ENCODE peak calls at places on chromosome 18, in eight cellular contexts. T, O, R, L, W, S, P and X are unnamed samples.

GRCh38 chr18:74604366-74604765 is 6.7 kb downstream of the ZNF407 start:
- DNase-seq in T (no peak), L (no peak), P (no peak), S (no peak), R (no peak), O (no peak), W (no peak), X (no peak)

GRCh38 chr18:58856881-58857280 is 7.8 kb upstream of the ZNF532 start:
- DNase-seq in S (no peak), P (no peak), O (peak; percentile 50), W (no peak), R (no peak), T (no peak), L (no peak), X (no peak)

GRCh38 chr18:71116535-71116934 is 827.7 kb downstream of the SOCS6 start:
- DNase-seq in W (no peak), P (no peak), S (no peak), R (no peak), T (no peak), O (no peak), L (no peak), X (no peak)

GRCh38 chr18:58788971-58789797 is 75.5 kb upstream of the ZNF532 start:
- DNase-seq in L (no peak), T (no peak), R (no peak), P (no peak), S (no peak), O (peak; percentile 97), W (no peak), X (no peak)

GRCh38 chr18:12307871-12308385 is at the start of gene TUBB6:
- DNase-seq in P (no peak), R (no peak), T (no peak), O (peak; percentile 38), W (peak; percentile 91), L (peak; percentile 90), S (peak; percentile 78), X (no peak)

GRCh38 chr18:63216911-63217311 is 102.7 kb downstream of the BCL2 start:
- DNase-seq in T (no peak), O (no peak), W (no peak), S (no peak), R (no peak), P (no peak), L (no peak), X (no peak)

GRCh38 chr18:8744656-8745055 is 39.3 kb downstream of the MTCL1 start:
- DNase-seq in P (no peak), O (no peak), S (no peak), W (no peak), R (no peak), T (no peak), L (no peak), X (no peak)

GRCh38 chr18:10009321-10010144 is 95.7 kb downstream of the VAPA start:
- DNase-seq in T (no peak), L (no peak), S (no peak), W (no peak), P (no peak), R (no peak), O (no peak), X (no peak)

GRCh38 chr18:50628543-50628905 is 68.6 kb downstream of the MAPK4 start:
- DNase-seq in W (no peak), L (no peak), O (no peak), T (no peak), P (no peak), R (no peak), S (no peak), X (no peak)

GRCh38 chr18:3998698-3999333 is 456.3 kb downstream of the DLGAP1 start:
- DNase-seq in W (peak; percentile 29), T (peak; percentile 43), L (peak; percentile 19), R (peak; percentile 34), S (peak; percentile 70), O (peak; percentile 70), P (no peak), X (no peak)

GRCh38 chr18:3603460-3604259 is 153.7 kb downstream of the TGIF1 start:
- DNase-seq in R (peak; percentile 59), S (peak; percentile 94), P (no peak), W (peak; percentile 72), L (no peak), O (peak; percentile 94), T (peak; percentile 94), X (peak; percentile 92)

GRCh38 chr18:3885209-3885792 is 435.3 kb downstream of the TGIF1 start:
- DNase-seq in S (peak; percentile 84), O (peak; percentile 48), T (peak; percentile 39), R (peak; percentile 18), W (peak; percentile 44), L (peak; percentile 24), P (no peak), X (no peak)

GRCh38 chr18:63320690-63321265 is 1.2 kb upstream of the BCL2 start:
- DNase-seq in O (peak; percentile 34), W (peak; percentile 12), R (peak; percentile 70), P (no peak), S (peak; percentile 67), L (peak; percentile 58), T (no peak), X (no peak)

GRCh38 chr18:13612111-13612997 is 114.0 kb downstream of the FAM210A start:
- DNase-seq in R (peak; percentile 79), W (no peak), L (peak; percentile 67), O (no peak), T (no peak), S (no peak), P (peak; percentile 94), X (no peak)

GRCh38 chr18:76979111-76979751 is 153.4 kb downstream of the MBP start:
- DNase-seq in S (no peak), O (no peak), L (no peak), P (no peak), R (no peak), W (no peak), T (no peak), X (no peak)

GRCh38 chr18:74196220-74197119 is 48.1 kb downstream of the TIMM21 start:
- DNase-seq in O (peak; percentile 65), L (peak; percentile 87), W (peak; percentile 70), S (peak; percentile 74), R (peak; percentile 58), P (peak; percentile 36), T (peak; percentile 42), X (peak; percentile 70)

GRCh38 chr18:9594782-9595181 is 19.6 kb downstream of the PPP4R1 start:
- DNase-seq in T (no peak), P (no peak), S (no peak), L (no peak), R (no peak), O (no peak), W (no peak), X (no peak)

GRCh38 chr18:22241806-22242440 is 72.5 kb downstream of the GATA6 start:
- DNase-seq in P (no peak), O (no peak), T (no peak), W (no peak), S (no peak), R (no peak), L (no peak), X (no peak)

GRCh38 chr18:34222396-34223163 is 2.1 kb downstream of the NOL4 start:
- DNase-seq in P (no peak), O (no peak), S (peak; percentile 79), L (peak; percentile 64), R (no peak), W (no peak), T (no peak), X (no peak)
- TF ChIP-seq REST in P (no peak), O (no peak), S (no peak), L (no peak), R (no peak), W (no peak), T (no peak), X (no peak)

DNA sequence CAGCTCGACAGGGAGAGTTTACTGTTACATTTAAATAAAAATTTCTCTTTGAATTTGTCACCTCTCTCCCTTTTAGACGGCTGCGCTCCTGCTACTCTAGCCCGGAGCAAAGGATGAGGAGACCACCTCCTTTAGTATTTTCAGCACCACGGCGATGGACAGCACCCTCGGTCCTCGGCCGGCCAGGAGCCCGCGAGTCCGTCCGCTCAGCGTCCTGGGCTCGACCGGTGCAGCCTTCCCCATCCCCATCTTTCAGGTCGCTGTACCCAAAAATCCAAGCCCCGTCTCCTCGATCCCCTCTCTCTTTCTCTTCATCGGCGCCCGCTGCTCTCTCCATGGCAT is 831 bp downstream of the CELF4 start:
- DNase-seq in S (peak; percentile 95), T (no peak), R (no peak), L (peak; percentile 52), O (peak; percentile 21), P (no peak), W (peak; percentile 49), X (no peak)
- TF ChIP-seq REST in S (peak; percentile 90), T (peak; percentile 56), R (peak; percentile 95), L (peak; percentile 96), O (peak; percentile 92), P (peak; percentile 78), W (peak; percentile 90), X (peak; percentile 95)

GRCh38 chr18:23503967-23504352 is 649 bp downstream of the RMC1 start:
- DNase-seq in L (no peak), W (no peak), O (no peak), S (peak; percentile 24), R (no peak), P (no peak), T (no peak), X (no peak)
- TF ChIP-seq REST in L (no peak), W (no peak), O (no peak), S (no peak), R (no peak), P (no peak), T (no peak), X (no peak)

GRCh38 chr18:36187826-36188721 is 777 bp downstream of the MOCOS start:
- DNase-seq in W (peak; percentile 43), S (peak; percentile 61), O (peak; percentile 45), R (peak; percentile 24), P (no peak), T (peak; percentile 28), L (no peak), X (no peak)

GRCh38 chr18:36188912-36189311 is 1.6 kb downstream of the MOCOS start:
- DNase-seq in T (no peak), O (no peak), R (no peak), L (no peak), S (peak; percentile 41), W (no peak), P (no peak), X (no peak)

GRCh38 chr18:36185901-36186460 is 1.3 kb upstream of the MOCOS start:
- DNase-seq in R (no peak), W (no peak), S (no peak), O (no peak), T (no peak), P (no peak), L (no peak), X (no peak)

GRCh38 chr18:36186461-36187137 is 698 bp upstream of the MOCOS start:
- DNase-seq in W (peak; percentile 64), R (peak; percentile 29), L (peak; percentile 62), T (no peak), S (peak; percentile 73), O (peak; percentile 22), P (no peak), X (no peak)

DNA sequence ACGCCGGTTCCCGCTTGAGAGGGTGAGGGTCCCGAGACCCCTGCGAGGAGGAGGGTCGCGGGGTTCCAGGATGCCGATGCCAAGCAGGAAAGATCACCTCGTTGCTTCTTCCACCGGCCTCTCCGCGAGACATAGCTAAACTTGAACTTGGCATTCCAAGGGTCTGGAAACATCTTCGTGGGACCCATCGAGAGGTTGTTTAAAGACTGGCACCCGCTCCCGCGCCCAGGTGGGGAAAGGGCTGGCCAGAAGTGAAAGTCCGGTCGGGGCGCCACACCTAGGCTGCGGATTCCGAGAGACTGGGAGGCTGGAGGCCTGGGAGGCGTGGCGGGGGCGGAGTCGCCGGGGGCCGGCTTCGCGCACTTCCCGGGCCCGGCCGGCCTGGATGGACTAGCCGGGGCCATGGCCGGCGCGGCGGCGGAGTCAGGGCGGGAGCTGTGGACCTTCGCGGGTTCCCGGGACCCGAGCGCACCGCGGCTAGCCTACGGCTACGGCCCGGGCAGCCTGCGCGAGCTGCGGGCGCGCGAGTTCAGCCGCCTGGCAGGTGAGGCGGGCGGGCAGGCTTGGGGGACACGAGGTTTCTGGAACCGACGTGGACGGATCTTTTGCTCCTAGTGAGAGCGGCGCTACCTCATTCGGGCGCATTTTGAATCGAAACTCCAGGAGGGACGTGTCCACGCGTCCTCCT is at the start of gene MOCOS:
- DNase-seq in L (peak; percentile 92), O (peak; percentile 53), S (peak; percentile 88), T (peak; percentile 29), R (peak; percentile 41), P (no peak), W (peak; percentile 94), X (no peak)
- TF ChIP-seq REST in L (peak; percentile 31), O (no peak), S (peak; percentile 18), T (no peak), R (no peak), P (no peak), W (no peak), X (no peak)